ENCODE peak calls at places on chromosomes 11 and 22, in eight cellular contexts. Q is left cardiac atrium, C is SW 1271, E is fibroblast of pulmonary artery, H is T-helper 9 cell, M is HEK293T, Y is NCI-H2081, Z is ACHN. W is an unnamed sample.

GRCh38 chr22:24744638-24745037 is 29.9 kb downstream of the PIWIL3 start:
- DNase-seq in Q (no peak), C (no peak), E (peak; percentile 26), H (no peak), M (no peak), Y (no peak), Z (no peak), W (no peak)

GRCh38 chr22:36243996-36244395 is 4.7 kb upstream of the APOL2 start:
- DNase-seq in Q (no peak), C (no peak), E (no peak), H (no peak), M (no peak), Y (no peak), Z (no peak), W (no peak)

GRCh38 chr11:119594639-119595249 is 134.3 kb downstream of the NECTIN1 start:
- DNase-seq in Q (no peak), C (no peak), E (peak; percentile 52), H (no peak), M (no peak), Y (no peak), Z (peak; percentile 33), W (peak; percentile 64)

GRCh38 chr11:57410287-57410686 is 16.6 kb downstream of the SLC43A3 start:
- DNase-seq in Q (no peak), C (no peak), E (peak; percentile 55), H (no peak), M (no peak), Y (no peak), Z (no peak), W (peak; percentile 52)

GRCh38 chr11:32839308-32839707 is 9.6 kb downstream of the PRRG4 start:
- DNase-seq in Q (no peak), C (no peak), E (no peak), H (no peak), M (no peak), Y (no peak), Z (no peak), W (no peak)

GRCh38 chr11:126318642-126319373 is 14.9 kb downstream of the DCPS start:
- DNase-seq in Q (no peak), C (no peak), E (peak; percentile 71), H (no peak), M (no peak), Y (no peak), Z (peak; percentile 22), W (peak; percentile 81)

GRCh38 chr11:44387825-44388224 is 77.9 kb upstream of the ALX4 start:
- DNase-seq in Q (no peak), C (no peak), E (no peak), H (no peak), M (no peak), Y (no peak), Z (no peak), W (no peak)

GRCh38 chr11:114061053-114062049 is 1.8 kb downstream of the ZBTB16 start:
- DNase-seq in Q (peak; percentile 52), C (no peak), E (peak; percentile 69), H (no peak), M (peak; percentile 33), Y (no peak), Z (no peak), W (no peak)

GRCh38 chr11:6674198-6674597 is 8.9 kb downstream of the MRPL17 start:
- DNase-seq in Q (no peak), C (no peak), E (no peak), H (no peak), M (no peak), Y (no peak), Z (no peak), W (no peak)

GRCh38 chr11:61087426-61088119 is 14.7 kb upstream of the CD5 start:
- DNase-seq in Q (no peak), C (no peak), E (no peak), H (no peak), M (no peak), Y (no peak), Z (no peak), W (no peak)

GRCh38 chr22:20239063-20239950 is 28.8 kb downstream of the RTN4R start:
- DNase-seq in Q (peak; percentile 67), C (no peak), E (peak; percentile 34), H (no peak), M (no peak), Y (no peak), Z (no peak), W (no peak)

W was measured in RCC 7860.